ENCODE peak calls at places on chromosomes 1 and 21, in nine cellular contexts. C is adipocyte, A is cardiac fibroblast, S is H9, E is ascending aorta, P is NAMALWA, U is neuronal stem cell, R is A172, Y is midbrain. H is an unnamed sample.

GRCh38 chr1:91611498-91611917 is 110.9 kb downstream of the CDC7 start:
- DNase-seq in C (peak; percentile 54), A (no peak), S (peak; percentile 45), E (no peak), P (no peak), U (peak; percentile 46), R (peak; percentile 67), Y (no peak), H (no peak)

GRCh38 chr1:158353333-158354038 is at the start of gene CD1E:
- DNase-seq in C (no peak), A (no peak), S (no peak), E (no peak), P (no peak), U (no peak), R (no peak), Y (no peak), H (no peak)

GRCh38 chr1:74468982-74469603 is 43.3 kb downstream of the LRRC53 start:
- DNase-seq in C (peak; percentile 79), A (peak; percentile 56), S (no peak), E (no peak), P (peak; percentile 48), U (peak; percentile 48), R (peak; percentile 14), Y (peak; percentile 60), H (no peak)

GRCh38 chr1:245879091-245879490 is 628.0 kb downstream of the SMYD3 start:
- DNase-seq in C (no peak), A (no peak), S (no peak), E (no peak), P (no peak), U (no peak), R (no peak), Y (no peak), H (no peak)

GRCh38 chr1:87961992-87962391 is 633.3 kb downstream of the LMO4 start:
- DNase-seq in C (peak; percentile 54), A (peak; percentile 52), S (no peak), E (no peak), P (no peak), U (no peak), R (no peak), Y (no peak), H (no peak)

GRCh38 chr1:83131692-83131955 is 867.3 kb downstream of the TTLL7 start:
- DNase-seq in C (no peak), A (no peak), S (no peak), E (no peak), P (no peak), U (no peak), R (no peak), Y (no peak), H (no peak)

GRCh38 chr1:165408518-165408917 is 36.4 kb downstream of the RXRG start:
- DNase-seq in C (peak; percentile 4), A (peak; percentile 26), S (peak; percentile 66), E (peak; percentile 40), P (no peak), U (peak; percentile 29), R (peak; percentile 68), Y (no peak), H (no peak)

GRCh38 chr21:45207839-45208626 is 79.7 kb downstream of the POFUT2 start:
- DNase-seq in C (no peak), A (no peak), S (no peak), E (no peak), P (no peak), U (no peak), R (no peak), Y (peak; percentile 22), H (no peak)

GRCh38 chr1:67524143-67525052 is 94.2 kb upstream of the SERBP1 start:
- DNase-seq in C (peak; percentile 12), A (no peak), S (peak; percentile 34), E (no peak), P (no peak), U (no peak), R (peak; percentile 18), Y (no peak), H (no peak)

GRCh38 chr1:89356658-89357400 is 7.0 kb upstream of the GBP6 start:
- DNase-seq in C (peak; percentile 65), A (peak; percentile 40), S (no peak), E (no peak), P (no peak), U (no peak), R (peak; percentile 34), Y (no peak), H (no peak)

GRCh38 chr1:56216173-56216572 is 363.2 kb downstream of the PLPP3 start:
- DNase-seq in C (peak; percentile 49), A (peak; percentile 57), S (no peak), E (no peak), P (no peak), U (no peak), R (no peak), Y (no peak), H (no peak)

GRCh38 chr1:35807614-35808375 is at the start of gene AGO4:
- DNase-seq in C (peak; percentile 80), A (peak; percentile 55), S (peak; percentile 80), E (peak; percentile 82), P (peak; percentile 26), U (peak; percentile 67), R (peak; percentile 26), Y (peak; percentile 63), H (no peak)

GRCh38 chr1:44061857-44062256 is 30.6 kb upstream of the SLC6A9 start:
- DNase-seq in C (no peak), A (no peak), S (no peak), E (no peak), P (no peak), U (no peak), R (no peak), Y (no peak), H (no peak)

GRCh38 chr1:88519156-88519555 is 164.9 kb upstream of the PKN2 start:
- DNase-seq in C (no peak), A (no peak), S (no peak), E (no peak), P (no peak), U (no peak), R (no peak), Y (peak; percentile 28), H (no peak)

H was measured in T-helper 1 cell.